ENCODE peak calls at places on chromosomes 7 and 10, in eight cellular contexts. J is upper lobe of left lung; R is CD8-positive, alpha-beta T cell; E is MCF 10A; Q is WTC11; K is cardiac muscle cell; V is foreskin fibroblast; F is retinal pigment epithelial cell. S is an unnamed sample.

GRCh38 chr10:118767297-118768040 is 12.7 kb upstream of the CACUL1 start:
- DNase-seq in F (no peak), K (no peak), J (no peak), E (no peak), Q (no peak), V (no peak), R (no peak), S (no peak)

GRCh38 chr10:33265621-33266020 is 68.8 kb downstream of the NRP1 start:
- DNase-seq in J (no peak), F (no peak), V (no peak), E (no peak), R (no peak), K (no peak), Q (no peak), S (no peak)

GRCh38 chr7:94375167-94375566 is 19.5 kb upstream of the COL1A2 start:
- DNase-seq in R (no peak), J (no peak), Q (peak; percentile 30), E (peak; percentile 70), F (peak; percentile 89), K (peak; percentile 67), V (peak; percentile 97), S (no peak)

GRCh38 chr10:5413012-5413938 is 918 bp downstream of the NET1 start:
- DNase-seq in R (no peak), E (peak; percentile 71), V (peak; percentile 60), F (no peak), J (no peak), Q (no peak), K (peak; percentile 47), S (no peak)

GRCh38 chr7:24572421-24573007 is 738 bp upstream of the PALS2 start:
- DNase-seq in E (peak; percentile 48), R (peak; percentile 27), J (peak; percentile 21), V (peak; percentile 73), F (no peak), K (no peak), Q (no peak), S (no peak)

GRCh38 chr7:157309990-157310668 is 26.7 kb upstream of the DNAJB6 start:
- DNase-seq in K (no peak), F (peak; percentile 63), J (no peak), Q (peak; percentile 76), E (peak; percentile 83), V (peak; percentile 93), R (no peak), S (no peak)

GRCh38 chr10:124719213-124719851 is 24.8 kb downstream of the FAM53B start:
- DNase-seq in V (peak; percentile 83), J (peak; percentile 74), F (no peak), R (peak; percentile 74), E (peak; percentile 90), K (no peak), Q (no peak), S (peak; percentile 79)

GRCh38 chr10:117275121-117275520 is 34.2 kb downstream of the SLC18A2 start:
- DNase-seq in Q (no peak), J (no peak), F (no peak), V (no peak), R (no peak), E (no peak), K (no peak), S (no peak)

GRCh38 chr10:930415-931325 is 835 bp downstream of the LARP4B start:
- DNase-seq in K (peak; percentile 78), Q (peak; percentile 59), J (peak; percentile 65), F (peak; percentile 27), R (peak; percentile 21), V (peak; percentile 75), E (peak; percentile 50), S (no peak)

GRCh38 chr7:157483515-157483914 is 146.7 kb downstream of the DNAJB6 start:
- DNase-seq in R (no peak), V (no peak), K (no peak), J (no peak), E (no peak), F (no peak), Q (no peak), S (no peak)

GRCh38 chr10:102850025-102850518 is 4.0 kb upstream of the BORCS7 start:
- DNase-seq in F (no peak), R (no peak), K (no peak), Q (no peak), E (peak; percentile 21), J (peak; percentile 72), V (peak; percentile 14), S (no peak)

GRCh38 chr7:122013070-122013469 is 131.0 kb downstream of the AASS start:
- DNase-seq in V (no peak), F (no peak), J (no peak), Q (no peak), R (no peak), K (no peak), E (no peak), S (no peak)

GRCh38 chr7:158816995-158817394 is 12.3 kb downstream of the ESYT2 start:
- DNase-seq in K (no peak), V (no peak), R (no peak), E (peak; percentile 58), F (no peak), Q (peak; percentile 25), J (peak; percentile 76), S (no peak)

GRCh38 chr7:1761097-1761496 is 91.0 kb downstream of the ELFN1 start:
- DNase-seq in E (no peak), K (no peak), J (no peak), Q (no peak), R (no peak), F (no peak), V (no peak), S (no peak)

GRCh38 chr10:72254891-72255568 is 18.7 kb upstream of the DDIT4 start:
- DNase-seq in F (no peak), J (peak; percentile 93), K (peak; percentile 64), R (peak; percentile 38), E (peak; percentile 93), Q (peak; percentile 78), V (peak; percentile 95), S (peak; percentile 73)

GRCh38 chr7:142485617-142486226 is 227.9 kb upstream of the PRSS58 start:
- DNase-seq in R (no peak), K (no peak), V (no peak), E (peak; percentile 43), J (no peak), F (no peak), Q (peak; percentile 63), S (no peak)

GRCh38 chr7:142487124-142487523 is 229.3 kb upstream of the PRSS58 start:
- DNase-seq in F (no peak), V (no peak), J (no peak), K (no peak), R (no peak), E (no peak), Q (no peak), S (no peak)

GRCh38 chr7:142488842-142489241 is 231.0 kb upstream of the PRSS58 start:
- DNase-seq in E (no peak), J (no peak), F (no peak), Q (no peak), K (no peak), R (no peak), V (no peak), S (no peak)

GRCh38 chr7:142483659-142484317 is 225.9 kb upstream of the PRSS58 start:
- DNase-seq in J (no peak), E (no peak), F (no peak), R (no peak), V (no peak), Q (no peak), K (no peak), S (no peak)

DNA sequence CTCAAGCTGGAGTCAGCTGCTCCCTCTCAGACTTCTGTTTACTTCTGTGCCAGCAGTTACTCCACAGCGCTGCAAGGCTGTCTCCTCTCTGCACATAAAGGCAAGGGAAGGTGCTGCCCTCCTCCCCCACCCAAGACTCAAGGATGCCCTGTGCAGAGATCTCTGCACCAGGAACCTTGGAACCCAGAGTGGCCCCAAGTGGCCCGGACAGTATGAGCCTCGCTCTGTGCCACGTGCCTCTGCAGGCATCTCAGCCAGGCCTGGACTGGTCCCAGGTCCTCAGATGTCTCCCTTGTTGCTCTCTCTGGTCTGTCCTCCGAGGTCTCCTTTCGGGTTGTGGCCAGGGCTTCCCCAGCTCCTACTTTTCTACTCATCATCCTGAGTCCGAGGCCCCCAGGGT is 230.4 kb upstream of the PRSS58 start:
- DNase-seq in F (no peak), Q (no peak), E (no peak), V (no peak), K (no peak), R (no peak), J (no peak), S (no peak)
- TF ChIP-seq CTCF in F (no peak), Q (no peak), E (no peak), V (no peak), K (no peak), R (no peak), J (no peak), S (no peak)

GRCh38 chr7:37430644-37431043 is 18.0 kb downstream of the ELMO1 start:
- DNase-seq in E (no peak), Q (no peak), K (no peak), F (no peak), V (no peak), R (no peak), J (no peak), S (no peak)

GRCh38 chr7:37431413-37431812 is 17.3 kb downstream of the ELMO1 start:
- DNase-seq in E (no peak), K (no peak), F (no peak), Q (no peak), V (no peak), J (no peak), R (no peak), S (no peak)

GRCh38 chr7:37435156-37435555 is 13.5 kb downstream of the ELMO1 start:
- DNase-seq in J (no peak), V (no peak), Q (no peak), E (no peak), F (no peak), K (no peak), R (no peak), S (no peak)

GRCh38 chr7:37432240-37432917 is 16.3 kb downstream of the ELMO1 start:
- DNase-seq in R (peak; percentile 22), K (no peak), F (no peak), J (no peak), Q (no peak), V (no peak), E (no peak), S (no peak)

GRCh38 chr7:37433166-37433565 is 15.5 kb downstream of the ELMO1 start:
- DNase-seq in K (peak; percentile 40), R (no peak), J (no peak), F (no peak), Q (no peak), E (peak; percentile 12), V (no peak), S (no peak)
- TF ChIP-seq CTCF in K (no peak), R (no peak), J (no peak), F (no peak), Q (no peak), E (peak; percentile 11), V (no peak), S (peak; percentile 35)

DNA sequence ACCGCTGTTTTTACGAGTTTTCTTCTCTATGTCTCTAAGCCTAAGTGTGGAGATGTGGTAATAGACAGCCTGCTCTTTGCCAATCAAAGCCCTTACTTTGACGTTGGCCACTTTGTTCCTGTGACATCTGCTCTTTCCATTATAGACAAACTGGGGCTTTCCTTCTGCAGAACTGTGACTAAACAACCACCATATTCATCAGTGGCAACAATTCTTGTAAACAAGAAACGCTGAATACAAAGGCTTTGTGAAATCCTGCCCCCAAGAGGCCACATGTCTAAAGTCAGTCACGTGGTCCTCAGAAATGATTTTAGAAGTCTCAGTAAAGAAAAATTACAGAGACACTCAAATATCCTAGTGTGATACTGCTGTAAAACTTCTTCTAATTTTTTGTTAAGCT is 59.6 kb upstream of the CAPZA2 start:
- DNase-seq in E (peak; percentile 77), R (no peak), K (peak; percentile 42), V (peak; percentile 83), F (peak; percentile 62), Q (no peak), J (no peak), S (peak; percentile 58)
- TF ChIP-seq CTCF in E (peak; percentile 20), R (no peak), K (peak; percentile 44), V (peak; percentile 30), F (peak; percentile 55), Q (peak; percentile 27), J (peak; percentile 20), S (peak; percentile 56)

GRCh38 chr7:134845461-134845860 is 66.0 kb downstream of the CALD1 start:
- DNase-seq in J (no peak), E (peak; percentile 66), V (no peak), F (no peak), R (no peak), Q (no peak), K (no peak), S (no peak)
- TF ChIP-seq CTCF in J (no peak), E (peak; percentile 43), V (peak; percentile 29), F (peak; percentile 41), R (no peak), Q (no peak), K (peak; percentile 24), S (no peak)

S was measured in CD14-positive monocyte.